ENCODE peak calls at places on chromosomes 16 and 17, in four cellular contexts. Q is right lobe of liver, C is B cell, R is HFF-Myc. X is an unnamed sample.

GRCh38 chr17:79839363-79840203 is at the start of gene CBX4:
- DNase-seq in C (peak; percentile 93), Q (peak; percentile 98), R (no peak), X (no peak)

GRCh38 chr16:1676661-1677060 is 1.4 kb upstream of the JPT2 start:
- DNase-seq in R (no peak), C (no peak), Q (no peak), X (peak; percentile 56)

GRCh38 chr16:86306811-86307517 is 203.4 kb upstream of the FOXF1 start:
- DNase-seq in R (peak; percentile 66), Q (no peak), C (no peak), X (no peak)

GRCh38 chr16:65658339-65659275 is 536.7 kb upstream of the CDH11 start:
- DNase-seq in C (no peak), R (peak; percentile 91), Q (no peak), X (no peak)

GRCh38 chr17:28968269-28968913 is 17.1 kb upstream of the PHF12 start:
- DNase-seq in Q (peak; percentile 33), R (no peak), C (no peak), X (no peak)

GRCh38 chr16:81140930-81141780 is 45.0 kb upstream of the GCSH start:
- DNase-seq in C (no peak), Q (no peak), R (no peak), X (no peak)

GRCh38 chr16:85284138-85284897 is 172.0 kb upstream of the CIBAR2 start:
- DNase-seq in R (no peak), Q (no peak), C (no peak), X (no peak)

GRCh38 chr16:56675685-56676210 is 6.1 kb downstream of the MT1H start:
- DNase-seq in R (no peak), C (peak; percentile 24), Q (no peak), X (no peak)

GRCh38 chr17:43665038-43665386 is 3.3 kb upstream of the MEOX1 start:
- DNase-seq in Q (no peak), C (no peak), R (no peak), X (no peak)

GRCh38 chr17:3385869-3386816 is at the start of gene OR3A2:
- DNase-seq in C (no peak), Q (no peak), R (no peak), X (peak; percentile 72)

GRCh38 chr17:7004398-7005253 is 7.8 kb upstream of the RNASEK start:
- DNase-seq in C (peak; percentile 56), R (peak; percentile 22), Q (no peak), X (no peak)

GRCh38 chr17:12928736-12929135 is 89.1 kb downstream of the ELAC2 start:
- DNase-seq in R (no peak), C (no peak), Q (no peak), X (no peak)

GRCh38 chr17:320809-321385 is 31.7 kb downstream of the RPH3AL start:
- DNase-seq in R (no peak), C (no peak), Q (peak; percentile 45), X (peak; percentile 94)

GRCh38 chr17:29131814-29132682 is 48.1 kb downstream of the MYO18A start:
- DNase-seq in R (no peak), C (no peak), Q (no peak), X (no peak)

GRCh38 chr17:37553357-37553966 is 55.8 kb downstream of the SYNRG start:
- DNase-seq in Q (no peak), C (no peak), R (no peak), X (no peak)

GRCh38 chr17:81436294-81436849 is 41.1 kb downstream of the BAHCC1 start:
- DNase-seq in Q (no peak), C (no peak), R (no peak), X (no peak)

GRCh38 chr17:42502926-42503325 is 33.1 kb upstream of the NAGLU start:
- DNase-seq in Q (no peak), C (no peak), R (no peak), X (no peak)

DNA sequence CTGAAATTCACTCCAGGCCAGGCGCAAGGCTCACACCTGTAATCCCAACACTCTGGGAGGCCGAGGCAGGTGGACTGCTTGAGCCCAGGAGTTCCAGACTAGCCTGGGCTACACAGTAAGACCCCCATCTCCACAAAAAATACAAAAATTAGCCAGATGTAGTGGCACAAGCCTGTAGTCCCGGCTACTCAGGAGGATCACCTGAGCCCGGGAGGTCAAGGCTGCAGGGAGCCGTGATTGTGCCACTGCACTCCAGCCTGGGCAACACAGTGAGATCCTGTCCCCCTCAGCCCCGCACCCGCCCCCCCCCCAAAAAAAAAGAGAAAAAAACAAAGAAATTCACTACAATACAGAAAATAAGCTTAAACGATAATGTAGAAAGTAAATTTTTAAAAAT is 31.5 kb downstream of the MBTPS1 start:
- DNase-seq in Q (no peak), C (no peak), R (no peak), X (no peak)
- TF ChIP-seq CTCF in Q (no peak), C (no peak), R (no peak), X (no peak)

GRCh38 chr17:47941246-47941997 is at the start of gene PNPO:
- DNase-seq in R (peak; percentile 100), Q (peak; percentile 95), C (peak; percentile 93), X (no peak)
- TF ChIP-seq CTCF in R (no peak), Q (peak; percentile 11), C (no peak), X (no peak)

DNA sequence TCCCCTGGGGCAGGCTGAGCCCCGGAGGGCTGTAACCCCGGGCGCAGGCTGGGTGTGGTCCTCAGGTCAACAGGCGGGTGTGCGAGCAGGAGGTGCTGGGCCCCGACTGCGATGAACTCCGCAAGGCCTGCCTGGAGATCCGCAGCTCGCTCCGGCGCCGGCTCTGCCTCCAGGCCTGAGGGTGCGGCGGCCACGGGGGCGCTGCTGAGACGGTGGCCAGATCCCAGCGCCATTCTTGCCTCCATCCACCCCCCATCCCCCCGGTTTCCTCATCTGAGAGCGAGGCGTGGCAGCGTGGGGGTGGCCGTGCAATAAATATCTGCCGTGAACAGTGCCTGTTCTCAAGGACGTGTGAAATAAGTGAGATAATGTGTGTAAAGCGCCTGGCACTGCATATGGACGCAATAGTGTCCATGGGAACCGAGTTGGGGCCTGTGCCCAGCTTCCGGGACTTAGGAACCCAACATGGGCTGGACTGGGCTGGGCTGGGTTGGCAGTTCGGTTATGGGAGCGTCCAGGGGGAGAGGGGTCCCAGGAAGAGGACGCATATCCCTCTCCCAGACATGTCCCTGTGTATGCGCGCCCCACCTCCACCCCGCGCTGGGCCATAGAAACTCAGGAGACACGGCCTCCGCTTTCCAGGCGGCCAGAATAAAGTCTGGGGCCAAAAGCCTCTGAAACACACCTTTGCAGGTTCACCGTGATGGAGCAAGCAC is 15.0 kb downstream of the ZNF213 start:
- DNase-seq in R (no peak), Q (peak; percentile 65), C (peak; percentile 59), X (no peak)
- TF ChIP-seq CTCF in R (peak; percentile 50), Q (peak; percentile 23), C (peak; percentile 40), X (peak; percentile 77)

DNA sequence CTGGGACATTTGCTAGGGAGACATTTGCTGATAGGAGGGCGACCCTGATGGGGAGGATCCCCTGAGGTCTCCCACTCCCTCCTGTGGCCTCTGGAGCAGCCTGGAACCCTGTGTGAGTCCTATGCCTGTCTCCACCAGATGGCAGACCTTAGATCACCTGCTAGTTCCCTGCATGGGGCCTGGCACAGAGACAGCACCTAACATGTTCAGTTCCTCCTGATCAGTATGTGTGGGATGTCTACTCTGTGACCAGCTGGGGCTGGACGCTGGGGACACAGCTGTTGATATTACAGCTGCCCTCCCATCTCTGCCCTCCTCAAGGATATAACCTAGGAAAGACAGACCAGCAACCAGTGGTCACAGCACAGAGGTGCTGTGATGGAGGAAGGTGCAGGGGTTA is 1.1 kb upstream of the ADCY7 start:
- DNase-seq in C (peak; percentile 69), R (no peak), Q (peak; percentile 57), X (peak; percentile 43)
- TF ChIP-seq CTCF in C (no peak), R (peak; percentile 33), Q (no peak), X (peak; percentile 48)

DNA sequence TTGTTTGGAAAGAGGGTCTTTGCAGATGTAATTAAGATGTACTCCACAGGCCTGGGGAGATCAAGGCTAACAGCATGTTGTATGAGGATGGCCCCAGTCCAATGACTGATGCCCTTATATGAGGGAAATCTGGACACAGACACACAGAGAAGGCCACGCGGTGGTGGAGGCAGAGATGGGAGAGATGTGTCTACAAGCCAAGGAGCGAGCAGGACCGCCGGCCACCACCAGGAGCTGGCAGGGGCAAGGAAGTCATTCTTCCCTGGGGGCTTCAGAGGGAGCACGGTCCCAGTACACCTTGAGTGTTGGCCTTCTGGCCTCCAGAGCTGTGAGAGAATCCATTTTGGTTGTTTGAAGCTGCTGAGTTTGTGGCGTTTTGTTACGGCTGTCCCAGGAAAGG is 14.7 kb downstream of the SOCS3 start:
- DNase-seq in Q (no peak), R (no peak), C (no peak), X (peak; percentile 81)
- TF ChIP-seq CTCF in Q (no peak), R (no peak), C (no peak), X (peak; percentile 17)

GRCh38 chr17:44733753-44734152 is 25.0 kb upstream of the ADAM11 start:
- DNase-seq in R (no peak), C (no peak), Q (no peak), X (no peak)
- TF ChIP-seq CTCF in R (peak; percentile 27), C (no peak), Q (no peak), X (peak; percentile 55)

GRCh38 chr16:62256406-62256805 is 220.2 kb upstream of the CDH8 start:
- DNase-seq in C (no peak), R (no peak), Q (no peak), X (no peak)
- TF ChIP-seq CTCF in C (no peak), R (no peak), Q (peak; percentile 35), X (peak; percentile 61)

GRCh38 chr16:17475104-17475503 is 4.3 kb upstream of the XYLT1 start:
- DNase-seq in R (no peak), C (no peak), Q (no peak), X (no peak)
- TF ChIP-seq CTCF in R (no peak), C (no peak), Q (no peak), X (no peak)

GRCh38 chr16:15888072-15888976 is at the start of gene CEP20:
- DNase-seq in C (peak; percentile 100), Q (peak; percentile 100), R (peak; percentile 98), X (peak; percentile 100)
- TF ChIP-seq CTCF in C (no peak), Q (no peak), R (peak; percentile 15), X (peak; percentile 46)

GRCh38 chr17:65027305-65027704 is 29.2 kb downstream of the GNA13 start:
- DNase-seq in C (peak; percentile 54), R (peak; percentile 43), Q (no peak), X (no peak)
- TF ChIP-seq CTCF in C (peak; percentile 74), R (peak; percentile 34), Q (peak; percentile 6), X (peak; percentile 64)

X was measured in chondrocyte.